ENCODE peak calls at places on chromosomes 7 and 10, in four cellular contexts. G is tibial artery; F is CD8-positive, alpha-beta T cell; T is psoas muscle. O is an unnamed sample.

GRCh38 chr10:86652361-86653202 is 1.8 kb upstream of the OPN4 start:
- DNase-seq in T (no peak), G (peak), F (no peak), O (no peak)

GRCh38 chr7:151794508-151795167 is 82.3 kb downstream of the PRKAG2 start:
- DNase-seq in G (no peak), F (no peak), T (no peak), O (no peak)

GRCh38 chr10:23095966-23096813 is 811 bp downstream of the MSRB2 start:
- DNase-seq in T (peak), F (peak), G (peak), O (no peak)

GRCh38 chr7:13240349-13240748 is 552.9 kb downstream of the ARL4A start:
- DNase-seq in G (no peak), F (no peak), T (no peak), O (no peak)

GRCh38 chr10:79159785-79160184 is 91.0 kb downstream of the ZMIZ1 start:
- DNase-seq in T (peak), F (no peak), G (peak), O (no peak)

GRCh38 chr10:11776080-11776479 is 33.9 kb downstream of the ECHDC3 start:
- DNase-seq in T (no peak), G (no peak), F (no peak), O (no peak)

GRCh38 chr10:8137272-8137680 is 82.8 kb downstream of the GATA3 start:
- DNase-seq in F (no peak), T (no peak), G (no peak), O (no peak)

GRCh38 chr10:14017380-14017943 is 313.3 kb downstream of the FRMD4A start:
- DNase-seq in T (no peak), G (no peak), F (no peak), O (peak)

GRCh38 chr7:2663121-2663886 is 24.7 kb upstream of the AMZ1 start:
- DNase-seq in G (no peak), T (peak), F (no peak), O (no peak)

GRCh38 chr7:129503725-129504124 is 1.4 kb downstream of the SMKR1 start:
- DNase-seq in G (no peak), F (no peak), T (no peak), O (no peak)

GRCh38 chr10:95487994-95488393 is 73.2 kb downstream of the SORBS1 start:
- DNase-seq in T (no peak), G (no peak), F (no peak), O (no peak)

GRCh38 chr7:33130184-33130583 is 820 bp downstream of the BBS9 start:
- DNase-seq in F (no peak), T (no peak), G (no peak), O (no peak)

GRCh38 chr10:121525276-121526039 is 72.8 kb downstream of the FGFR2 start:
- DNase-seq in F (no peak), T (no peak), G (no peak), O (no peak)

GRCh38 chr10:34854147-34854601 is 39.1 kb upstream of the PARD3 start:
- DNase-seq in T (no peak), G (no peak), F (no peak), O (peak)

GRCh38 chr10:774661-775244 is 85.3 kb upstream of the DIP2C start:
- DNase-seq in F (no peak), T (no peak), G (no peak), O (no peak)

GRCh38 chr7:18974803-18975202 is 142.6 kb downstream of the TWIST1 start:
- DNase-seq in F (no peak), G (no peak), T (no peak), O (no peak)

GRCh38 chr10:133422821-133423771 is 1.3 kb downstream of the SPRN start:
- DNase-seq in T (no peak), F (no peak), G (no peak), O (no peak)

GRCh38 chr7:57867884-57868701 is 418.1 kb downstream of the ZNF716 start:
- DNase-seq in G (no peak), T (peak), F (no peak), O (no peak)

GRCh38 chr7:30596043-30596641 is 1.5 kb downstream of the GARS1 start:
- DNase-seq in T (no peak), G (no peak), F (no peak), O (no peak)

GRCh38 chr10:128005858-128006257 is 99.0 kb downstream of the PTPRE start:
- DNase-seq in T (no peak), G (no peak), F (no peak), O (no peak)

GRCh38 chr10:126598009-126598408 is 72.5 kb downstream of the C10orf90 start:
- DNase-seq in F (no peak), G (no peak), T (no peak), O (no peak)

GRCh38 chr7:80088705-80089104 is 45.9 kb upstream of the GNAI1 start:
- DNase-seq in T (no peak), G (no peak), F (no peak), O (no peak)

GRCh38 chr7:34879871-34880270 is 157.4 kb downstream of the DPY19L1 start:
- DNase-seq in T (no peak), F (no peak), G (no peak), O (no peak)

GRCh38 chr10:70619271-70620019 is 16.9 kb upstream of the PRF1 start:
- DNase-seq in F (no peak), G (no peak), T (no peak), O (peak)

GRCh38 chr7:69932034-69932628 is 333.9 kb downstream of the AUTS2 start:
- DNase-seq in F (no peak), G (no peak), T (no peak), O (no peak)

GRCh38 chr7:55561756-55562155 is 10.5 kb downstream of the VOPP1 start:
- DNase-seq in T (no peak), G (no peak), F (no peak), O (no peak)

GRCh38 chr10:102243304-102243703 is 2.0 kb upstream of the PITX3 start:
- DNase-seq in F (no peak), T (no peak), G (no peak), O (no peak)

GRCh38 chr7:20561908-20562307 is 53.6 kb upstream of the ABCB5 start:
- DNase-seq in T (no peak), F (no peak), G (no peak), O (no peak)

GRCh38 chr10:80596391-80597257 is 58.9 kb downstream of the SH2D4B start:
- DNase-seq in G (no peak), T (no peak), F (peak), O (no peak)

GRCh38 chr7:37971491-37971890 is 51.1 kb downstream of the EPDR1 start:
- DNase-seq in T (no peak), F (no peak), G (no peak), O (no peak)

GRCh38 chr10:122441961-122442360 is 12.5 kb upstream of the ARMS2 start:
- DNase-seq in G (no peak), F (no peak), T (no peak), O (no peak)

DNA sequence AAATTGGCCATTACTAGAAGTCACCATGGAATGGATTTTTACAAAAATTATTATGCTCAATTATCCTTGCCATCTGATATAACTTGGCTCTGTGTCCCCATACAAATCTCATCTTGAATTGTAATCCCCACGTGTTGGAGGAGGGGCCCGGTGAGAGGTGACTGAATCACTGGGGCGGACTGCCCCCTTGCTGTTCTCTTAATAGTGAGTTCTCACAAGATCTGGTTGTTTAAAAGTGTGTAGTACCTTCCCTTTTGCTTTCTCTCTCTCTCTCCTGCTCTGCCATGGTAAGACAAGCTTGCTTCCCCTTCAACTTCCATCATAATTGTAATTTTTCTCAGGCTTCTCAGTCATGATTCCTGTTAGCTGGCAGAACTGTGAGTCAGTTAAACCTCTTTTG is 1023.6 kb downstream of the XPNPEP1 start:
- DNase-seq in G (no peak), T (no peak), F (no peak), O (no peak)
- TF ChIP-seq CTCF in G (no peak), T (no peak), F (no peak), O (no peak)

GRCh38 chr7:17421941-17422340 is 123.5 kb downstream of the AHR start:
- DNase-seq in T (no peak), F (no peak), G (no peak), O (no peak)
- H3K4me3 ChIP-seq in T (no peak), F (no peak), G (no peak), O (no peak)

GRCh38 chr7:4631664-4632171 is 50.4 kb upstream of the FOXK1 start:
- DNase-seq in T (peak), F (no peak), G (peak), O (peak)
- TF ChIP-seq CTCF in T (peak), F (no peak), G (peak), O (peak)

GRCh38 chr7:132942721-132943120 is 139.2 kb downstream of the CHCHD3 start:
- DNase-seq in T (no peak), G (no peak), F (no peak), O (no peak)

GRCh38 chr7:132937286-132937685 is 144.6 kb downstream of the CHCHD3 start:
- DNase-seq in T (no peak), F (no peak), G (no peak), O (no peak)

GRCh38 chr7:132941433-132941832 is 140.5 kb downstream of the CHCHD3 start:
- DNase-seq in T (no peak), G (no peak), F (no peak), O (no peak)

GRCh38 chr7:132941905-132942304 is 140.0 kb downstream of the CHCHD3 start:
- DNase-seq in G (no peak), T (no peak), F (no peak), O (no peak)

DNA sequence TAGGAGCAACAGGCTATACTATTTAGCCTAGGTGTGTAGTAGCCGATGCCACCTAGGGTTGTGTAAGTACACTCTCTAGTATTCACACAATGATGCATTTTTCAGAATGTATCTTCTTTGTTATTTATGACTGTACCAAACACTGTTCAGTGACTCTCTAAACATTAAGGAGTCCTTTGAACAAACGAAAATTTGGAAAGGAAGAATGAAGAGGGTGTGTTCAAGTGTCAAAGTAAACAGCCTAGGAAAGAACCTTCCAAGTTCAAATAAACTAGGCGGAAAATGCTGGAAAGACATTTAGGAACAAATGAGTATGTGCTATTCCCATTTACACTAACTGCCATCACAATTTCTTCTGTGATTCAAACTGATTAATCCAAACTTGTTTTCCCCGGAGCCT is 142.4 kb downstream of the CHCHD3 start:
- DNase-seq in T (no peak), G (no peak), F (no peak), O (no peak)
- H3K4me3 ChIP-seq in T (no peak), G (no peak), F (no peak), O (no peak)

GRCh38 chr7:74275401-74275881 is 13.8 kb upstream of the CLIP2 start:
- DNase-seq in F (no peak), T (no peak), G (no peak), O (no peak)
- TF ChIP-seq CTCF in F (peak), T (peak), G (peak), O (peak)

DNA sequence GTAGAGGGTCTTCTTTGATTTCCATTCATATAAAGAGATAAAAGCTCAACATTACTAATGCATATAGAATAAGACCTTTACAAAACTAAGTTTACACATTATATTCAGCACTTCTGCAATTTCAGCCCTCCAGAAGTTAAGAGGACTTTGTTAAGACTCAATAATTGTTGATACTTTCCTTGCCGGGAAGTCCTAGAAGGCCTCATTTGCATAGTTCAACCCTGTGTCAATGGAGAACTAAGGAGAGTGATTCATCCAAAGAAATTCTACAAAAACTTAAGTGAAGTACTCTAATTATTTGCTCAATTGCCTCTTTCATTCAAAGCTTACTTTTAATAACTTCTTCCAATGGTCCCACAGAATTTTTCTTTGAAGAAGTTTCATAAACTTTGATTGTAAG is 1060.3 kb upstream of the CELF2 start:
- DNase-seq in T (no peak), G (no peak), F (no peak), O (no peak)
- H3K4me3 ChIP-seq in T (no peak), G (no peak), F (no peak), O (no peak)

O was measured in HFF-Myc.